ENCODE peak calls at places on chromosomes 6 and 20, in four cellular contexts. I is GM12878, F is mammary epithelial cell, V is neuronal stem cell. Z is an unnamed sample.

GRCh38 chr20:57480444-57481152 is 44.3 kb downstream of the CTCFL start:
- DNase-seq in I (peak), F (no peak), V (no peak), Z (no peak)

GRCh38 chr6:144150673-144151009 is 324 bp downstream of the STX11 start:
- DNase-seq in I (no peak), F (peak), V (peak), Z (no peak)

GRCh38 chr6:17088091-17088611 is 13.7 kb upstream of the STMND1 start:
- DNase-seq in I (no peak), F (no peak), V (no peak), Z (no peak)

GRCh38 chr6:319177-320131 is 27.2 kb downstream of the DUSP22 start:
- DNase-seq in I (peak), F (no peak), V (no peak), Z (no peak)

GRCh38 chr6:27836783-27837635 is 75.2 kb downstream of the OR2B2 start:
- DNase-seq in I (no peak), F (peak), V (no peak), Z (peak)

GRCh38 chr6:80872194-80872950 is 765.9 kb downstream of the BCKDHB start:
- DNase-seq in I (no peak), F (no peak), V (no peak), Z (no peak)

GRCh38 chr6:151425561-151425960 is 26.4 kb downstream of the RMND1 start:
- DNase-seq in I (no peak), F (peak), V (no peak), Z (no peak)

GRCh38 chr20:63254536-63255384 is 497 bp upstream of the NKAIN4 start:
- DNase-seq in I (no peak), F (no peak), V (peak), Z (no peak)

GRCh38 chr20:44683263-44684046 is 31.7 kb upstream of the CCN5 start:
- DNase-seq in I (peak), F (peak), V (peak), Z (no peak)

GRCh38 chr6:38567436-38567835 is 72.3 kb downstream of the BTBD9 start:
- DNase-seq in I (no peak), F (peak), V (no peak), Z (peak)

GRCh38 chr6:108597601-108598315 is 37.0 kb downstream of the FOXO3 start:
- DNase-seq in I (peak), F (no peak), V (no peak), Z (no peak)

GRCh38 chr6:56618050-56618449 is 24.6 kb downstream of the DST start:
- DNase-seq in I (no peak), F (no peak), V (no peak), Z (no peak)

GRCh38 chr20:24629668-24630067 is 160.2 kb downstream of the SYNDIG1 start:
- DNase-seq in I (no peak), F (no peak), V (no peak), Z (no peak)

GRCh38 chr20:34794006-34794585 is 31.4 kb downstream of the NCOA6 start:
- DNase-seq in I (no peak), F (no peak), V (no peak), Z (no peak)
- H2AFZ ChIP-seq in I (no peak), F (no peak), V (no peak), Z (no peak)

DNA sequence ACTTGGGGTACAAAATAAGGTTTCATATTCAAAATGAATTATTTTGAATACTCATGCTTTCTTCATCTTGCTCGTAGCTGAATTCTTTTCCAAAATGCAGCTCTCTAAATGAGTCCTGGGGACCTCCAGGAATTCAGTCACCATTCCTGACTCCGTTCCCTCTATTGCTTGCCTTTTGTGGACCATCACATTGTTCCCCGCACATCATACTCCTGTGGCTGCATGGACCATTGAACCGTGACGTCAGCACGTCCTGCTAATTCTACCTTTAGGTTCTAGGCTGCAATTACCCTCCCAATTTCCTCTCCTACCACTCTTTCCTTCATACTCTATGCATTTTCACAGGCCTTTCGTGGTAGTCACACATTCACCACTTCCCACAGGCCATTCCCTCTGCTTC is 173.1 kb upstream of the ID4 start:
- DNase-seq in I (no peak), F (no peak), V (no peak), Z (no peak)
- H3K27ac ChIP-seq in I (no peak), F (no peak), V (no peak), Z (no peak)

GRCh38 chr20:11452326-11452725 is 465.4 kb upstream of the BTBD3 start:
- DNase-seq in I (no peak), F (peak), V (no peak), Z (peak)

GRCh38 chr20:11457476-11457875 is 460.2 kb upstream of the BTBD3 start:
- DNase-seq in I (no peak), F (peak), V (no peak), Z (peak)

GRCh38 chr20:11453430-11453829 is 464.3 kb upstream of the BTBD3 start:
- DNase-seq in I (no peak), F (peak), V (no peak), Z (peak)

GRCh38 chr20:11451793-11452291 is 465.9 kb upstream of the BTBD3 start:
- DNase-seq in I (no peak), F (peak), V (peak), Z (peak)

DNA sequence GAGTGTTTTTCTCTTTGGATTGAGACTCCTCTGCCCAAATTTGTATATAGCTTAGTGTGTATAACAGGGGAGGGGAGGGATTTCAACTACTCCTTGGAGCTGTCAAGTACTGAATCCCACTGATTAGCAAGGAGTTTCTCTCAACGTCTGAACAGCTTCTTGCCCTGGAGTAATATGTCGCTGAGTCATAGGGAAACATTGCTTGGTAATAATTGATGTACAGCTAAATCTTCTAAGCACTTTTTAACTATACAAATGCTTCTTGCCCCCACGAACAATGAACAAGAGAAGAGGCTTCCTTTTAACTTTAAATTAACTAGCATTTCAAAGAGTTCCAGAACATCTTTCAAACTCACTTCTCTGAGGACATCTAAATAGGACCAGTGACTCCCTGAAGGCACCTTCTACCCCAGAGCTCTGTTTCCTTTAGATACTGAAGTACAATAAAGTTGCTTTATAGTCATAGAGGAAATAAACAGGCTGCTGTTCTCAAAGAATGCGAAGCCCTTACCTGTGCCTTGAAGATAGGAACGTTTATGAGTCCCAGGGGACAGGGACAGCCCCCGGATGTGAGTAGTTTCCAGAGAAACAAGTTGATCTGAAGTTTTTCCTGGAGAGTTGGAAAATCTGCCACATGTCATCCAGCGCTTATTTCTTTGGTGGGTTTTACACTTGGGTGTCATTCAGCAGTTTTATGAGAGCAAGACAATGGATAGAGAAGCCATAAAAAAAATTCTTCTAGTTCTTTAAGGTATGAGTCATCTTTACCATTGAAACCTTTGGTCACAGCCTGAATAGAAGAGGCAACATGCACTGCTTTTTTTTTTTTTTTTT is 462.5 kb upstream of the BTBD3 start:
- DNase-seq in I (no peak), F (peak), V (no peak), Z (peak)
- H2AFZ ChIP-seq in I (no peak), F (peak), V (peak), Z (no peak)

GRCh38 chr6:23784313-23784919 is 341.6 kb upstream of the NRSN1 start:
- DNase-seq in I (no peak), F (no peak), V (no peak), Z (peak)

GRCh38 chr6:23783901-23784300 is 342.1 kb upstream of the NRSN1 start:
- DNase-seq in I (no peak), F (no peak), V (no peak), Z (no peak)
- H3K27ac ChIP-seq in I (no peak), F (no peak), V (no peak), Z (no peak)

DNA sequence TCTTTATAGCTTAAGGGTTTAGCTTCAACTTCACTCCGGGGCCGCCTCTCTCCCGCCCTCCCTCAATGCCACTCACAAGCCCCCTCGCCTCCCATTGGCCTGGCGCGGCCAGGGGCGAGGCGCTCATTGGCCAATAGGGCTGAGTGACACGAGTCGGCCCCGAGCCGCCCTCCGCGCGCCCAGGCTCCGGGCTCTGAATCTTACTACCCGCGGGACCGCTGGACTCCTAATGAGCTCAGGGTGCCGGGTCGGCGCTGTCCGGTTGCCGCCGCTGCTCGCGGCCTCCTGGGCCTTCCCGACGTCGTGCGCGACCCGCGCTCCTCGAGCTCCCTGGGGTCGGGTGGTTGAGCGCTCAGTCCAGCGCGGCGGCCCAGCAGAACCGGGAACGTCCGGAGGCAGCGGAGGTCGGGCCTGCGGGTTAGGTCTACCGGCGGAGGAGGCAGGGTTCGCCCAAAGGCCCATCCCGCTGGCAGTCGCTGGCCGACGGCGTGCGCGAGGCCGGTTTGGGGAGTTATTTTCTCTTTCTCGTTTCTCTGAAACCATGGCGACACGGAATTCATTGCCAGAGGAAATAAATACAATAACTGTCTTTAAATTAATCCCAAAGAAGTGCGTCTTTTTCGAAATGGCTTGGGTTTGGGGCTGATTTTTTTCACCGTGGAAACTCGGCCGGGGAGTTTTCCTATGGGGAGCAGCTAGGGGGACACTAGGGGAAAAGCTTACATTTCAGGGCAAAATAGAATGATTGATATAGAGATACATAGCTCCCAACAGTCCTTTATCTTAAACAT is at the start of gene SIM1:
- DNase-seq in I (no peak), F (peak), V (peak), Z (peak)
- H2AFZ ChIP-seq in I (no peak), F (peak), V (peak), Z (peak)

GRCh38 chr6:158206740-158207451 is 38.7 kb downstream of the GTF2H5 start:
- DNase-seq in I (no peak), F (no peak), V (no peak), Z (peak)
- H3K27ac ChIP-seq in I (no peak), F (no peak), V (no peak), Z (peak)

GRCh38 chr20:49885558-49886332 is 29.6 kb downstream of the SPATA2 start:
- DNase-seq in I (no peak), F (no peak), V (no peak), Z (no peak)

GRCh38 chr20:49887251-49887827 is 28.0 kb downstream of the SPATA2 start:
- DNase-seq in I (no peak), F (no peak), V (no peak), Z (peak)

GRCh38 chr20:49888341-49889244 is 26.7 kb downstream of the SPATA2 start:
- DNase-seq in I (peak), F (peak), V (peak), Z (peak)

GRCh38 chr20:49887828-49888340 is 27.4 kb downstream of the SPATA2 start:
- DNase-seq in I (no peak), F (no peak), V (no peak), Z (no peak)

GRCh38 chr20:49886571-49887203 is 28.6 kb downstream of the SPATA2 start:
- DNase-seq in I (no peak), F (no peak), V (no peak), Z (no peak)
- H2AFZ ChIP-seq in I (no peak), F (no peak), V (no peak), Z (no peak)

GRCh38 chr6:53284901-53285300 is 63.8 kb downstream of the ELOVL5 start:
- DNase-seq in I (no peak), F (no peak), V (no peak), Z (no peak)

GRCh38 chr6:53280207-53280606 is 68.5 kb downstream of the ELOVL5 start:
- DNase-seq in I (no peak), F (no peak), V (no peak), Z (no peak)

GRCh38 chr6:53282741-53283140 is 66.0 kb downstream of the ELOVL5 start:
- DNase-seq in I (no peak), F (no peak), V (no peak), Z (no peak)

GRCh38 chr6:53281518-53282215 is 67.1 kb downstream of the ELOVL5 start:
- DNase-seq in I (no peak), F (no peak), V (no peak), Z (no peak)

GRCh38 chr6:53282234-53282633 is 66.5 kb downstream of the ELOVL5 start:
- DNase-seq in I (no peak), F (no peak), V (no peak), Z (no peak)
- H3K27ac ChIP-seq in I (no peak), F (no peak), V (no peak), Z (peak)

DNA sequence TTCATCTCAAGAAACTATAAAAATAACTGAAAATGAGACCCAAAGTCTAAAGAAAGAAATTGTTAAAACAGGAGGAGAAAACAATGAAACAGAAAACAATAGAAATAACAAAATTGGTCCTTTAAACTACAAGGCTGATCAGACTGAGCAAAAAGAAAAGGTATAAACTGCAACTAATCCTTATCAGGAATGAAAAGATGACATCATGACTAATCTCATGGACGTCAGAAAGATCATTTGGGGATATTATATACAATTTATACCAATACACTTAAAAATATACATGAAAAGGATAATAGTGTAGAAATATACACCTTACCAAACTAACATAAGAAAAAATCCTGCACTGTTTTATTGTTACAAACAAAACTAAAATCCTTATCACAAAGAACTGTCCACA is 315.6 kb downstream of the TAF4 start:
- DNase-seq in I (no peak), F (no peak), V (no peak), Z (no peak)
- H2AFZ ChIP-seq in I (no peak), F (no peak), V (no peak), Z (no peak)